ENCODE peak calls at places on chromosomes 11 and 22, in ten cellular contexts. Q is lower leg skin; F is hypothalamus; V is cardiac muscle cell; X is NCI-H2029 treated with DMSO at 0.1 percent for 48 hours; Y is activated B cell treated with CpG ODN at 0.5 μM for 24 hours; H is WTC11; G is T-helper 9 cell; E is activated naive CD4-positive, alpha-beta T cell; K is CD4-positive, CD25-positive, alpha-beta regulatory T cell. A is an unnamed sample.

GRCh38 chr11:35893796-35894475 is 49.9 kb upstream of the LDLRAD3 start:
- DNase-seq in Q (peak; percentile 89), F (no peak), V (no peak), X (no peak), Y (no peak), H (peak; percentile 11), G (no peak), E (no peak), K (no peak), A (peak; percentile 65)

GRCh38 chr22:35589071-35589735 is 27.9 kb downstream of the MB start:
- DNase-seq in Q (no peak), F (no peak), V (no peak), X (no peak), Y (no peak), H (no peak), G (no peak), E (no peak), K (no peak), A (peak; percentile 71)

GRCh38 chr11:44619931-44620725 is 54.7 kb downstream of the CD82 start:
- DNase-seq in Q (peak; percentile 82), F (no peak), V (no peak), X (no peak), Y (no peak), H (no peak), G (no peak), E (no peak), K (no peak), A (no peak)

GRCh38 chr22:33625959-33626358 is 294.3 kb downstream of the LARGE1 start:
- DNase-seq in Q (no peak), F (no peak), V (no peak), X (no peak), Y (no peak), H (no peak), G (no peak), E (no peak), K (no peak), A (no peak)

GRCh38 chr11:129146196-129146595 is 45.9 kb downstream of the ARHGAP32 start:
- DNase-seq in Q (no peak), F (no peak), V (no peak), X (no peak), Y (no peak), H (no peak), G (no peak), E (no peak), K (no peak), A (no peak)

GRCh38 chr11:64868904-64869570 is 9.4 kb downstream of the EHD1 start:
- DNase-seq in Q (no peak), F (no peak), V (peak; percentile 65), X (no peak), Y (no peak), H (no peak), G (peak; percentile 48), E (no peak), K (peak; percentile 54), A (no peak)

GRCh38 chr22:35555351-35555915 is 14.8 kb downstream of the RASD2 start:
- DNase-seq in Q (no peak), F (no peak), V (no peak), X (no peak), Y (no peak), H (no peak), G (no peak), E (no peak), K (no peak), A (no peak)

GRCh38 chr11:104946907-104947306 is 21.5 kb downstream of the CASP4 start:
- DNase-seq in Q (no peak), F (no peak), V (no peak), X (peak; percentile 15), Y (no peak), H (no peak), G (no peak), E (no peak), K (no peak), A (peak; percentile 46)

GRCh38 chr22:49948958-49949913 is 11.3 kb upstream of the PIM3 start:
- DNase-seq in Q (no peak), F (no peak), V (no peak), X (no peak), Y (no peak), H (no peak), G (no peak), E (no peak), K (no peak), A (peak; percentile 84)

GRCh38 chr11:1167256-1167655 is 9.5 kb downstream of the MUC5AC start:
- DNase-seq in Q (peak; percentile 62), F (no peak), V (no peak), X (no peak), Y (no peak), H (no peak), G (no peak), E (no peak), K (no peak), A (no peak)

GRCh38 chr11:46134540-46134939 is 13.3 kb upstream of the PHF21A start:
- DNase-seq in Q (no peak), F (no peak), V (no peak), X (no peak), Y (no peak), H (peak; percentile 32), G (no peak), E (no peak), K (no peak), A (no peak)

GRCh38 chr11:90476442-90477007 is 253.7 kb upstream of the CHORDC1 start:
- DNase-seq in Q (no peak), F (no peak), V (peak; percentile 55), X (no peak), Y (no peak), H (peak; percentile 50), G (no peak), E (no peak), K (no peak), A (peak; percentile 43)

GRCh38 chr11:106961518-106961917 is 56.8 kb downstream of the GUCY1A2 start:
- DNase-seq in Q (no peak), F (no peak), V (no peak), X (no peak), Y (no peak), H (no peak), G (no peak), E (no peak), K (no peak), A (no peak)

GRCh38 chr22:26576026-26576680 is 13.8 kb downstream of the TPST2 start:
- DNase-seq in Q (no peak), F (no peak), V (no peak), X (no peak), Y (no peak), H (no peak), G (no peak), E (no peak), K (no peak), A (no peak)

GRCh38 chr11:123086315-123086714 is 24.4 kb upstream of the HSPA8 start:
- DNase-seq in Q (no peak), F (no peak), V (peak; percentile 42), X (no peak), Y (no peak), H (no peak), G (no peak), E (no peak), K (no peak), A (no peak)

GRCh38 chr22:44449061-44449682 is 48.9 kb downstream of the RTL6 start:
- DNase-seq in Q (peak; percentile 64), F (no peak), V (no peak), X (no peak), Y (no peak), H (no peak), G (no peak), E (no peak), K (no peak), A (peak; percentile 49)

GRCh38 chr11:11608783-11609232 is 13.0 kb downstream of the GALNT18 start:
- DNase-seq in Q (no peak), F (no peak), V (no peak), X (peak; percentile 32), Y (no peak), H (no peak), G (no peak), E (no peak), K (no peak), A (no peak)

GRCh38 chr11:79536155-79536917 is 95.5 kb upstream of the TENM4 start:
- DNase-seq in Q (no peak), F (no peak), V (no peak), X (no peak), Y (no peak), H (no peak), G (no peak), E (no peak), K (no peak), A (no peak)

GRCh38 chr22:47802446-47802845 is 1040.0 kb downstream of the TBC1D22A start:
- DNase-seq in Q (peak; percentile 76), F (no peak), V (no peak), X (no peak), Y (no peak), H (no peak), G (no peak), E (no peak), K (no peak), A (no peak)

GRCh38 chr11:79439430-79439892 is 1.4 kb downstream of the TENM4 start:
- DNase-seq in Q (peak; percentile 84), F (no peak), V (no peak), X (no peak), Y (no peak), H (no peak), G (no peak), E (no peak), K (no peak), A (peak; percentile 27)

GRCh38 chr11:104033134-104033533 is 3.3 kb upstream of the DDI1 start:
- DNase-seq in Q (no peak), F (no peak), V (no peak), X (no peak), Y (no peak), H (no peak), G (no peak), E (no peak), K (no peak), A (peak; percentile 72)

GRCh38 chr11:134181707-134182106 is 42.1 kb downstream of the NCAPD3 start:
- DNase-seq in Q (no peak), F (no peak), V (no peak), X (no peak), Y (no peak), H (no peak), G (no peak), E (no peak), K (no peak), A (no peak)

GRCh38 chr11:106208795-106209194 is 131.3 kb downstream of the AASDHPPT start:
- DNase-seq in Q (no peak), F (no peak), V (peak; percentile 25), X (no peak), Y (no peak), H (no peak), G (no peak), E (no peak), K (no peak), A (peak; percentile 74)

GRCh38 chr11:94722735-94723134 is 45.4 kb upstream of the AMOTL1 start:
- DNase-seq in Q (no peak), F (no peak), V (no peak), X (no peak), Y (no peak), H (no peak), G (no peak), E (no peak), K (no peak), A (no peak)

GRCh38 chr11:75554258-75555022 is 7.6 kb upstream of the SERPINH1 start:
- DNase-seq in Q (peak; percentile 96), F (peak; percentile 90), V (peak; percentile 92), X (peak; percentile 87), Y (no peak), H (peak; percentile 89), G (no peak), E (no peak), K (no peak), A (peak; percentile 93)

GRCh38 chr22:46948411-46949144 is 186.1 kb downstream of the TBC1D22A start:
- DNase-seq in Q (peak; percentile 43), F (no peak), V (no peak), X (no peak), Y (no peak), H (no peak), G (no peak), E (no peak), K (no peak), A (no peak)

GRCh38 chr11:57637626-57638004 is 12.1 kb downstream of the YPEL4 start:
- DNase-seq in Q (no peak), F (no peak), V (peak; percentile 80), X (no peak), Y (no peak), H (peak; percentile 81), G (no peak), E (no peak), K (no peak), A (peak; percentile 58)

GRCh38 chr11:3020011-3020410 is 27.9 kb upstream of the NAP1L4 start:
- DNase-seq in Q (no peak), F (no peak), V (no peak), X (no peak), Y (no peak), H (no peak), G (no peak), E (no peak), K (no peak), A (no peak)